ENCODE peak calls at places on chromosomes 5 and 9, in four cellular contexts. T, L, Q and C are unnamed samples.

GRCh38 chr5:141725909-141726308 is 43.9 kb upstream of the ARAP3 start:
- DNase-seq in T (no peak), L (no peak), Q (no peak), C (no peak)

GRCh38 chr9:5265939-5266338 is 34.7 kb downstream of the INSL4 start:
- DNase-seq in T (no peak), L (no peak), Q (no peak), C (no peak)

GRCh38 chr9:88747768-88748167 is 212.8 kb downstream of the NXNL2 start:
- DNase-seq in T (no peak), L (peak), Q (peak), C (peak)

GRCh38 chr5:140189977-140190867 is 15.2 kb downstream of the CYSTM1 start:
- DNase-seq in T (no peak), L (peak), Q (peak), C (no peak)

GRCh38 chr5:144134181-144134827 is 36.2 kb downstream of the YIPF5 start:
- DNase-seq in T (no peak), L (no peak), Q (no peak), C (no peak)

GRCh38 chr5:96934291-96934694 is 1.6 kb upstream of the LNPEP start:
- DNase-seq in T (peak), L (peak), Q (no peak), C (no peak)

GRCh38 chr5:103669615-103670014 is 107.0 kb upstream of the NUDT12 start:
- DNase-seq in T (no peak), L (no peak), Q (no peak), C (no peak)

GRCh38 chr9:109286571-109286977 is 34.3 kb downstream of the EPB41L4B start:
- DNase-seq in T (no peak), L (peak), Q (no peak), C (peak)

GRCh38 chr9:37371565-37372464 is 50.7 kb upstream of the GRHPR start:
- DNase-seq in T (no peak), L (peak), Q (no peak), C (no peak)

GRCh38 chr5:132526974-132527564 is 16.3 kb downstream of the IL5 start:
- DNase-seq in T (peak), L (peak), Q (peak), C (no peak)

GRCh38 chr5:112121268-112121667 is 297.8 kb downstream of the EPB41L4A start:
- DNase-seq in T (no peak), L (peak), Q (no peak), C (no peak)

GRCh38 chr5:59034498-59035186 is 451.8 kb downstream of the RAB3C start:
- DNase-seq in T (no peak), L (peak), Q (no peak), C (no peak)

GRCh38 chr5:135154197-135154596 is 120.2 kb upstream of the PITX1 start:
- DNase-seq in T (peak), L (peak), Q (no peak), C (no peak)

GRCh38 chr5:72988769-72989168 is 32.9 kb downstream of the FCHO2 start:
- DNase-seq in T (no peak), L (peak), Q (no peak), C (no peak)

GRCh38 chr5:100634937-100635336 is 99.8 kb downstream of the FAM174A start:
- DNase-seq in T (no peak), L (peak), Q (no peak), C (no peak)

GRCh38 chr5:62132279-62132678 is 173.7 kb upstream of the KIF2A start:
- DNase-seq in T (no peak), L (no peak), Q (no peak), C (no peak)

GRCh38 chr5:132321109-132321721 is 27.0 kb downstream of the SLC22A4 start:
- DNase-seq in T (peak), L (no peak), Q (no peak), C (no peak)

GRCh38 chr9:133787749-133788015 is 49.5 kb upstream of the SARDH start:
- DNase-seq in T (no peak), L (no peak), Q (peak), C (peak)

GRCh38 chr9:25350011-25350410 is 328.2 kb downstream of the TUSC1 start:
- DNase-seq in T (no peak), L (no peak), Q (no peak), C (peak)

GRCh38 chr5:61301345-61301744 is 30.7 kb upstream of the ZSWIM6 start:
- DNase-seq in T (no peak), L (peak), Q (no peak), C (no peak)

GRCh38 chr5:44942524-44943001 is 133.8 kb downstream of the MRPS30 start:
- DNase-seq in T (no peak), L (no peak), Q (peak), C (no peak)
- TF ChIP-seq MAZ in T (no peak), L (no peak), Q (no peak), C (no peak)

GRCh38 chr9:129650680-129651235 is 8.8 kb upstream of the ASB6 start:
- DNase-seq in T (no peak), L (no peak), Q (no peak), C (no peak)

GRCh38 chr9:129655142-129655541 is 10.3 kb upstream of the PRRX2 start:
- DNase-seq in T (no peak), L (no peak), Q (no peak), C (no peak)

GRCh38 chr9:129653819-129654528 is 11.5 kb upstream of the PRRX2 start:
- DNase-seq in T (no peak), L (no peak), Q (no peak), C (no peak)

GRCh38 chr9:129656795-129657390 is 8.6 kb upstream of the PRRX2 start:
- DNase-seq in T (peak), L (peak), Q (no peak), C (peak)

GRCh38 chr9:129654641-129655040 is 10.8 kb upstream of the PRRX2 start:
- DNase-seq in T (no peak), L (no peak), Q (no peak), C (no peak)
- TF ChIP-seq MAZ in T (no peak), L (no peak), Q (no peak), C (no peak)

DNA sequence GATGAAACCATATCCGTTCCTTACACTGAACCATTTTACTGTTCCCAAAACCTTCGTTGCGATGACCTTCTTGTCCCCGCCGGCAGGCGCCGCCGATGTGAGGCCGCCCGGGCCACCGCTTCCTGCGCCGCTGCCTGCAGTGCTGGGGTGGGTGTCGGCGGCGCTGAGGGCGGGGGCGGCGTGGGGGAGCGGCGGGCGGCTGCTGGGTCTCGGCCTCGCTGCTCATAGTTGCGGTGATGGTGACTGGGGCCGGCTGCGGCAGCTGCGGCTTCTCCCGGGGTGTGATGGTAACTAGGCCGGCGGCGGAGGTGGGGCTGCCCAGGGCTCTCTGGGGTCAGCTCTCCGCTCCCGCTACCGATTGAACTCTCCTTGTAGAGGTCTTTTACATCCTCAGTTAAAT is 14.1 kb upstream of the OR2S2 start:
- DNase-seq in T (no peak), L (no peak), Q (no peak), C (no peak)
- TF ChIP-seq MAZ in T (no peak), L (no peak), Q (no peak), C (no peak)

GRCh38 chr5:53069626-53070025 is 39.9 kb downstream of the MOCS2 start:
- DNase-seq in T (no peak), L (peak), Q (no peak), C (no peak)

GRCh38 chr5:53071738-53072137 is 37.8 kb downstream of the MOCS2 start:
- DNase-seq in T (no peak), L (peak), Q (no peak), C (no peak)

GRCh38 chr5:53071298-53071697 is 38.3 kb downstream of the MOCS2 start:
- DNase-seq in T (no peak), L (no peak), Q (no peak), C (no peak)

GRCh38 chr5:53063791-53064190 is 45.8 kb downstream of the MOCS2 start:
- DNase-seq in T (no peak), L (no peak), Q (no peak), C (no peak)

DNA sequence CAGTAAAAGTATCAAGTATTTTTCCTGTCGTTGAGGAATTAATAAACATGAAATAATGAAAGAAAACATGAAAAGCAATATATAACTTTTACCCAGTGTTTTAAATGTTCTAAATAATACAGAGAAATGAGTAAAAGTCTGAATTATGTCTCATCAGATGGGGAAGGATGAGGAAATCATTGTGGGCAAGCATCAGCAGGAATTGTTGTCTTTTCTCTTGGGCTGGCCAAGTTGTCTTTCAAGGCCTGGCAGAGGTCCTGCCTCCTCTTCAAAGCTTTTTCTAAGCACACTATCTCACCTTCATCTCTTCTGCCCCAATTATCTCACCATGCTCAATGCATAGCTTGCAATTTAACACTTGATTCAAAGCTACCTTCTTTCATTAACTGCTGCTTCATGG is 41.9 kb downstream of the MOCS2 start:
- DNase-seq in T (no peak), L (peak), Q (no peak), C (no peak)
- TF ChIP-seq MAZ in T (no peak), L (no peak), Q (no peak), C (no peak)

GRCh38 chr9:22068369-22068768 is 59.3 kb upstream of the CDKN2B start:
- DNase-seq in T (no peak), L (no peak), Q (no peak), C (no peak)

GRCh38 chr9:22078081-22078480 is 69.0 kb upstream of the CDKN2B start:
- DNase-seq in T (no peak), L (no peak), Q (no peak), C (no peak)

DNA sequence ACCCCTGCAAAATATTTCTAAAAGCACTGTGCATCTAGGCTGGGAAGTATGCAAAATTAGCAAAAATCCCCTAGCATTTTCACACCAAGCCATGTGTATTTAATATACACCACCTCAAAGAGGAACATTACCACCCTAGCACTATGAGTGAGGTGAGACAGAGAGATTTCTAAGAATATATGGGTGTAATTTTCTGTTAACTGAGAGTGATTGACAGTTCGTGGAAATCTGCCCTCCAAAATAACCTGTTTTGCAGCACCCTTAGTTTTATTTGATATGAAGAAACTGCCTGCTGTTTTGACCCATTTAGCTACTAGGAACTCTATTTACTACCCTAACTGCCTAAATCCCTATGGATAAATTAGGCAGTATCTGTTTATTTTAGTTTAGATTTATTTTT is 64.2 kb upstream of the CDKN2B start:
- DNase-seq in T (no peak), L (no peak), Q (no peak), C (no peak)
- TF ChIP-seq MAZ in T (no peak), L (no peak), Q (no peak), C (no peak)